ENCODE peak calls at places on chromosomes 1 and 21, in ten cellular contexts. One of them, this sample, is unnamed.

GRCh38 chr1:107250169-107250568 is 109.3 kb downstream of the NTNG1 start:
- DNase-seq in naive thymus-derived CD8-positive, alpha-beta T cell: no peak
- DNase-seq in ELR: peak; percentile 11
- DNase-seq in nephron progenitor cell: no peak
- DNase-seq in NCI-H345: peak; percentile 37
- DNase-seq in hepatocyte: no peak
- DNase-seq in ureter: no peak
- DNase-seq in kidney tubule cell: peak; percentile 60
- DNase-seq in activated naive CD4-positive, alpha-beta T cell: no peak
- DNase-seq in cardiac fibroblast: no peak
- DNase-seq in this sample: no peak

GRCh38 chr21:45640888-45641479 is 2.5 kb upstream of the PCBP3 start:
- DNase-seq in hepatocyte: peak; percentile 75
- DNase-seq in NCI-H345: no peak
- DNase-seq in ureter: no peak
- DNase-seq in nephron progenitor cell: no peak
- DNase-seq in cardiac fibroblast: peak; percentile 79
- DNase-seq in activated naive CD4-positive, alpha-beta T cell: no peak
- DNase-seq in kidney tubule cell: no peak
- DNase-seq in ELR: peak; percentile 50
- DNase-seq in naive thymus-derived CD8-positive, alpha-beta T cell: no peak
- DNase-seq in this sample: no peak

GRCh38 chr1:210830034-210831028 is 303.6 kb downstream of the KCNH1 start:
- DNase-seq in NCI-H345: no peak
- DNase-seq in ELR: no peak
- DNase-seq in ureter: no peak
- DNase-seq in naive thymus-derived CD8-positive, alpha-beta T cell: no peak
- DNase-seq in nephron progenitor cell: no peak
- DNase-seq in hepatocyte: no peak
- DNase-seq in cardiac fibroblast: no peak
- DNase-seq in activated naive CD4-positive, alpha-beta T cell: no peak
- DNase-seq in kidney tubule cell: no peak
- DNase-seq in this sample: no peak

GRCh38 chr1:157371211-157371610 is 181.1 kb downstream of the FCRL5 start:
- DNase-seq in ELR: no peak
- DNase-seq in ureter: no peak
- DNase-seq in kidney tubule cell: no peak
- DNase-seq in activated naive CD4-positive, alpha-beta T cell: no peak
- DNase-seq in hepatocyte: no peak
- DNase-seq in NCI-H345: no peak
- DNase-seq in cardiac fibroblast: no peak
- DNase-seq in nephron progenitor cell: no peak
- DNase-seq in naive thymus-derived CD8-positive, alpha-beta T cell: no peak
- DNase-seq in this sample: no peak

GRCh38 chr1:171142081-171142450 is 43.0 kb upstream of the FMO2 start:
- DNase-seq in nephron progenitor cell: no peak
- DNase-seq in hepatocyte: no peak
- DNase-seq in cardiac fibroblast: peak; percentile 88
- DNase-seq in naive thymus-derived CD8-positive, alpha-beta T cell: no peak
- DNase-seq in ureter: peak; percentile 73
- DNase-seq in kidney tubule cell: no peak
- DNase-seq in NCI-H345: no peak
- DNase-seq in ELR: no peak
- DNase-seq in activated naive CD4-positive, alpha-beta T cell: no peak
- DNase-seq in this sample: no peak

GRCh38 chr1:75135829-75136142 is 1.6 kb downstream of the LHX8 start:
- DNase-seq in cardiac fibroblast: peak; percentile 22
- DNase-seq in activated naive CD4-positive, alpha-beta T cell: no peak
- DNase-seq in ureter: no peak
- DNase-seq in naive thymus-derived CD8-positive, alpha-beta T cell: no peak
- DNase-seq in hepatocyte: no peak
- DNase-seq in ELR: no peak
- DNase-seq in nephron progenitor cell: no peak
- DNase-seq in kidney tubule cell: no peak
- DNase-seq in NCI-H345: peak; percentile 27
- DNase-seq in this sample: no peak

GRCh38 chr1:158248122-158248521 is 6.1 kb upstream of the CD1A start:
- DNase-seq in nephron progenitor cell: no peak
- DNase-seq in ureter: no peak
- DNase-seq in kidney tubule cell: peak; percentile 13
- DNase-seq in ELR: no peak
- DNase-seq in naive thymus-derived CD8-positive, alpha-beta T cell: peak; percentile 26
- DNase-seq in activated naive CD4-positive, alpha-beta T cell: no peak
- DNase-seq in cardiac fibroblast: no peak
- DNase-seq in NCI-H345: no peak
- DNase-seq in hepatocyte: no peak
- DNase-seq in this sample: no peak

GRCh38 chr1:193629875-193630274 is 443.5 kb upstream of the B3GALT2 start:
- DNase-seq in ureter: no peak
- DNase-seq in cardiac fibroblast: peak; percentile 36
- DNase-seq in ELR: no peak
- DNase-seq in activated naive CD4-positive, alpha-beta T cell: no peak
- DNase-seq in NCI-H345: no peak
- DNase-seq in kidney tubule cell: peak; percentile 62
- DNase-seq in naive thymus-derived CD8-positive, alpha-beta T cell: no peak
- DNase-seq in nephron progenitor cell: no peak
- DNase-seq in hepatocyte: no peak
- DNase-seq in this sample: no peak

GRCh38 chr1:80722611-80723010 is 1078.1 kb upstream of the ADGRL2 start:
- DNase-seq in kidney tubule cell: no peak
- DNase-seq in cardiac fibroblast: no peak
- DNase-seq in nephron progenitor cell: no peak
- DNase-seq in activated naive CD4-positive, alpha-beta T cell: no peak
- DNase-seq in hepatocyte: no peak
- DNase-seq in ureter: no peak
- DNase-seq in naive thymus-derived CD8-positive, alpha-beta T cell: no peak
- DNase-seq in ELR: no peak
- DNase-seq in NCI-H345: no peak
- DNase-seq in this sample: no peak

GRCh38 chr1:205075642-205076155 is 8.6 kb downstream of the TMEM81 start:
- DNase-seq in cardiac fibroblast: no peak
- DNase-seq in hepatocyte: no peak
- DNase-seq in naive thymus-derived CD8-positive, alpha-beta T cell: no peak
- DNase-seq in nephron progenitor cell: no peak
- DNase-seq in ureter: no peak
- DNase-seq in kidney tubule cell: no peak
- DNase-seq in NCI-H345: no peak
- DNase-seq in activated naive CD4-positive, alpha-beta T cell: no peak
- DNase-seq in ELR: no peak
- DNase-seq in this sample: no peak

GRCh38 chr1:226656601-226657277 is 82.3 kb downstream of the ITPKB start:
- DNase-seq in kidney tubule cell: peak; percentile 25
- DNase-seq in hepatocyte: no peak
- DNase-seq in ELR: peak; percentile 84
- DNase-seq in ureter: no peak
- DNase-seq in nephron progenitor cell: no peak
- DNase-seq in NCI-H345: peak; percentile 96
- DNase-seq in cardiac fibroblast: peak; percentile 91
- DNase-seq in activated naive CD4-positive, alpha-beta T cell: peak; percentile 50
- DNase-seq in naive thymus-derived CD8-positive, alpha-beta T cell: no peak
- DNase-seq in this sample: no peak

GRCh38 chr1:183800449-183800848 is 4.5 kb upstream of the RGL1 start:
- DNase-seq in nephron progenitor cell: no peak
- DNase-seq in NCI-H345: no peak
- DNase-seq in ureter: no peak
- DNase-seq in kidney tubule cell: no peak
- DNase-seq in ELR: no peak
- DNase-seq in naive thymus-derived CD8-positive, alpha-beta T cell: no peak
- DNase-seq in activated naive CD4-positive, alpha-beta T cell: no peak
- DNase-seq in hepatocyte: no peak
- DNase-seq in cardiac fibroblast: no peak
- DNase-seq in this sample: no peak

GRCh38 chr1:32870615-32871363 is at the start of gene FNDC5:
- DNase-seq in kidney tubule cell: no peak
- DNase-seq in cardiac fibroblast: no peak
- DNase-seq in naive thymus-derived CD8-positive, alpha-beta T cell: no peak
- DNase-seq in hepatocyte: peak; percentile 70
- DNase-seq in ELR: no peak
- DNase-seq in NCI-H345: peak; percentile 32
- DNase-seq in nephron progenitor cell: peak; percentile 78
- DNase-seq in activated naive CD4-positive, alpha-beta T cell: no peak
- DNase-seq in ureter: no peak
- DNase-seq in this sample: no peak

GRCh38 chr1:225021037-225021436 is 91.6 kb downstream of the DNAH14 start:
- DNase-seq in hepatocyte: no peak
- DNase-seq in activated naive CD4-positive, alpha-beta T cell: no peak
- DNase-seq in cardiac fibroblast: no peak
- DNase-seq in NCI-H345: no peak
- DNase-seq in ELR: no peak
- DNase-seq in kidney tubule cell: no peak
- DNase-seq in ureter: no peak
- DNase-seq in naive thymus-derived CD8-positive, alpha-beta T cell: no peak
- DNase-seq in nephron progenitor cell: no peak
- DNase-seq in this sample: no peak

GRCh38 chr1:26378879-26379251 is 6.3 kb upstream of the ZNF683 start:
- DNase-seq in ELR: no peak
- DNase-seq in cardiac fibroblast: no peak
- DNase-seq in kidney tubule cell: no peak
- DNase-seq in ureter: no peak
- DNase-seq in activated naive CD4-positive, alpha-beta T cell: no peak
- DNase-seq in nephron progenitor cell: no peak
- DNase-seq in naive thymus-derived CD8-positive, alpha-beta T cell: no peak
- DNase-seq in hepatocyte: no peak
- DNase-seq in NCI-H345: no peak
- DNase-seq in this sample: no peak

GRCh38 chr1:39282537-39283216 is 78.2 kb downstream of the MACF1 start:
- DNase-seq in NCI-H345: no peak
- DNase-seq in ELR: peak; percentile 35
- DNase-seq in hepatocyte: peak; percentile 46
- DNase-seq in cardiac fibroblast: peak; percentile 55
- DNase-seq in nephron progenitor cell: no peak
- DNase-seq in kidney tubule cell: no peak
- DNase-seq in ureter: no peak
- DNase-seq in activated naive CD4-positive, alpha-beta T cell: no peak
- DNase-seq in naive thymus-derived CD8-positive, alpha-beta T cell: no peak
- DNase-seq in this sample: no peak

GRCh38 chr1:208044568-208045241 is 133.8 kb upstream of the CD34 start:
- DNase-seq in cardiac fibroblast: no peak
- DNase-seq in NCI-H345: no peak
- DNase-seq in hepatocyte: no peak
- DNase-seq in activated naive CD4-positive, alpha-beta T cell: no peak
- DNase-seq in nephron progenitor cell: no peak
- DNase-seq in naive thymus-derived CD8-positive, alpha-beta T cell: no peak
- DNase-seq in kidney tubule cell: no peak
- DNase-seq in ureter: no peak
- DNase-seq in ELR: no peak
- DNase-seq in this sample: no peak

GRCh38 chr1:225852413-225853119 is 29.6 kb downstream of the TMEM63A start:
- DNase-seq in ELR: no peak
- DNase-seq in cardiac fibroblast: no peak
- DNase-seq in ureter: no peak
- DNase-seq in naive thymus-derived CD8-positive, alpha-beta T cell: no peak
- DNase-seq in NCI-H345: no peak
- DNase-seq in hepatocyte: no peak
- DNase-seq in kidney tubule cell: no peak
- DNase-seq in nephron progenitor cell: no peak
- DNase-seq in activated naive CD4-positive, alpha-beta T cell: no peak
- DNase-seq in this sample: no peak

This sample was measured in D721Med.